ENCODE peak calls at places on chromosome 18, in eight cellular contexts. Q is CD8-positive, alpha-beta T cell; F is psoas muscle; I is Karpas-422; W is DND-41; E is CD4-positive, alpha-beta memory T cell; U is CD8-positive, alpha-beta memory T cell; G is breast epithelium. R is an unnamed sample.
A peak's percentile ranks its signal among the peaks of the same experiment; 100 is the strongest.

GRCh38 chr18:59921384-59921891 is 21.6 kb downstream of the PMAIP1 start:
- DNase-seq in Q (peak; percentile 60), F (no peak), I (no peak), W (peak; percentile 81), E (peak; percentile 67), U (peak; percentile 33), G (no peak), R (no peak)

GRCh38 chr18:35739778-35740177 is 158.2 kb downstream of the GALNT1 start:
- DNase-seq in Q (no peak), F (no peak), I (no peak), W (no peak), E (no peak), U (no peak), G (no peak), R (no peak)

GRCh38 chr18:59272221-59272888 is 899 bp downstream of the RAX start:
- DNase-seq in Q (no peak), F (no peak), I (no peak), W (no peak), E (no peak), U (no peak), G (no peak), R (no peak)

GRCh38 chr18:34999734-35000397 is 41.3 kb upstream of the MAPRE2 start:
- DNase-seq in Q (no peak), F (no peak), I (peak; percentile 73), W (no peak), E (no peak), U (no peak), G (no peak), R (no peak)

GRCh38 chr18:71223487-71223886 is 934.6 kb downstream of the SOCS6 start:
- DNase-seq in Q (no peak), F (no peak), I (no peak), W (no peak), E (no peak), U (no peak), G (no peak), R (no peak)

GRCh38 chr18:75489493-75490190 is 62.1 kb upstream of the SMIM21 start:
- DNase-seq in Q (no peak), F (no peak), I (no peak), W (no peak), E (no peak), U (no peak), G (no peak), R (no peak)

GRCh38 chr18:48656582-48656981 is 117.8 kb downstream of the CTIF start:
- DNase-seq in Q (no peak), F (no peak), I (no peak), W (no peak), E (no peak), U (no peak), G (no peak), R (no peak)

GRCh38 chr18:31321719-31322118 is 3.8 kb downstream of the DSG1 start:
- DNase-seq in Q (no peak), F (no peak), I (no peak), W (no peak), E (no peak), U (no peak), G (no peak), R (no peak)

GRCh38 chr18:23837591-23837990 is 148.3 kb downstream of the LAMA3 start:
- DNase-seq in Q (no peak), F (no peak), I (no peak), W (no peak), E (no peak), U (no peak), G (no peak), R (no peak)

GRCh38 chr18:77223653-77224052 is 26.0 kb upstream of the GALR1 start:
- DNase-seq in Q (no peak), F (no peak), I (no peak), W (no peak), E (no peak), U (no peak), G (no peak), R (no peak)

GRCh38 chr18:45974088-45974536 is 7.0 kb upstream of the EPG5 start:
- DNase-seq in Q (peak; percentile 62), F (no peak), I (peak; percentile 88), W (peak; percentile 61), E (peak; percentile 80), U (peak; percentile 57), G (peak; percentile 39), R (peak; percentile 43)

GRCh38 chr18:68428026-68428425 is 286.9 kb downstream of the TMX3 start:
- DNase-seq in Q (no peak), F (no peak), I (no peak), W (no peak), E (no peak), U (no peak), G (no peak), R (no peak)

GRCh38 chr18:13137041-13137938 is 81.3 kb upstream of the LDLRAD4 start:
- DNase-seq in Q (peak; percentile 53), F (peak; percentile 56), I (peak; percentile 77), W (peak; percentile 85), E (peak; percentile 47), U (peak; percentile 27), G (no peak), R (peak; percentile 6)

GRCh38 chr18:50232419-50232818 is 33.9 kb downstream of the CFAP53 start:
- DNase-seq in Q (no peak), F (no peak), I (no peak), W (no peak), E (no peak), U (no peak), G (no peak), R (no peak)

GRCh38 chr18:73691118-73691517 is 456.5 kb downstream of the FBXO15 start:
- DNase-seq in Q (no peak), F (no peak), I (no peak), W (no peak), E (no peak), U (no peak), G (no peak), R (no peak)

GRCh38 chr18:2147424-2147823 is 423.9 kb downstream of the METTL4 start:
- DNase-seq in Q (no peak), F (no peak), I (no peak), W (no peak), E (no peak), U (no peak), G (no peak), R (no peak)

GRCh38 chr18:31723998-31724711 is 36.5 kb downstream of the SLC25A52 start:
- DNase-seq in Q (no peak), F (peak; percentile 37), I (no peak), W (no peak), E (no peak), U (no peak), G (no peak), R (no peak)

GRCh38 chr18:10041180-10041579 is 127.4 kb downstream of the VAPA start:
- DNase-seq in Q (no peak), F (peak; percentile 65), I (no peak), W (no peak), E (no peak), U (no peak), G (no peak), R (no peak)

GRCh38 chr18:64331419-64331818 is 182.5 kb upstream of the LINC00305 start:
- DNase-seq in Q (no peak), F (no peak), I (no peak), W (no peak), E (no peak), U (no peak), G (no peak), R (no peak)

GRCh38 chr18:56511996-56512395 is 126.4 kb downstream of the TXNL1 start:
- DNase-seq in Q (no peak), F (no peak), I (no peak), W (no peak), E (no peak), U (no peak), G (no peak), R (no peak)

GRCh38 chr18:40407913-40408312 is 1547.1 kb upstream of the PIK3C3 start:
- DNase-seq in Q (no peak), F (no peak), I (no peak), W (no peak), E (no peak), U (no peak), G (no peak), R (no peak)

GRCh38 chr18:37491526-37491925 is 74.1 kb downstream of the CELF4 start:
- DNase-seq in Q (no peak), F (no peak), I (no peak), W (no peak), E (no peak), U (no peak), G (no peak), R (no peak)

GRCh38 chr18:75365230-75365629 is 62.3 kb downstream of the SMIM21 start:
- DNase-seq in Q (no peak), F (no peak), I (no peak), W (no peak), E (no peak), U (no peak), G (no peak), R (no peak)

GRCh38 chr18:44804033-44804432 is 123.3 kb downstream of the SETBP1 start:
- DNase-seq in Q (no peak), F (no peak), I (no peak), W (no peak), E (no peak), U (no peak), G (no peak), R (no peak)
- H3K4me3 ChIP-seq in Q (no peak overlapping the region), F (peak overlapping the region; percentile 54), I (no peak overlapping the region), W (no peak overlapping the region), E (no peak overlapping the region), U (no peak overlapping the region), G (no peak overlapping the region), R (no peak overlapping the region)

GRCh38 chr18:1056404-1056803 is 151.7 kb downstream of the ADCYAP1 start:
- DNase-seq in Q (no peak), F (no peak), I (no peak), W (no peak), E (no peak), U (no peak), G (no peak), R (no peak)
- H3K9me3 ChIP-seq in Q (no peaks in the 10 kb centered on the region), F (peaks cover 34% of the 10 kb centered on the region), I (peaks cover 13% of the 10 kb centered on the region), W (no peaks in the 10 kb centered on the region), E (no peaks in the 10 kb centered on the region), U (no peaks in the 10 kb centered on the region), G (peaks cover 7% of the 10 kb centered on the region), R (peaks cover 4% of the 10 kb centered on the region)

DNA sequence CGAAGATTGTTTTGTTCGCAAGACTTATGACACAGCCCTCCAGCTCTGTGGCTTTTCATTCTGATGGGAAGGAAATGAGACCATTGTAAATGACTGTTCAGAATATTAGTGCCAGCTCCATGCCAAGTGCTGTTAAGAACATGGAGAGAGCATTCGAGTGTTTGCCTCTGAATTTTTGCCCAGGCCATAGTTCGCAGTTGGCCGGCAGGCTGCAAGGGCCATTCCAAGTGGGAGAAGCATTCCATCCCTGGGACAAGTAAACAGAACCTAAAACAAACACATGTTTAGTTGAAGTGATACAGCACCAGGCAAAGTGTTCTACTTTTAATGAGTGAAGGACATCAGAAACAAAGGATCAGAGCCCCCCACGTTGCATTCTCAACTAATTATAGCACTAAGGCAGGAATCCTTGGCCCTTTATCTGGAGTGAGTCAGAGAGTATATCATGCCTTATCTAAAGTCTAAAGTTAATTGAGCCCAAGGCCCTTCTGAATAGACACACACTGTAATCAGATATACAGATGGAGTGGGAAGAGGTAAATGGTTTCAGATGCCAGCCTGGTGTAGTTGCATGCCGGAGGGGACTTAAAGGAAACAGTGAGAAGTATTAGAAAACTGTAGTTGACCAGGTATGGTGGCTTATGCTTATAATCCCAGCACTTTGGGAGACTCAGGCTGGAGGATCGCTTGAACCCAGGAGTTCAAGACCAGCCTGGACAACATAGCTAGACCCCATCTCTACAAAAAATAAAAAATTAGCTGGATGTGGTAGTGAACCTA is 53.3 kb downstream of the NEDD4L start:
- DNase-seq in Q (no peak), F (no peak), I (no peak), W (no peak), E (no peak), U (no peak), G (no peak), R (no peak)
- H3K4me1 ChIP-seq in Q (no peaks in the 10 kb centered on the region), F (no peaks in the 10 kb centered on the region), I (peaks cover 24% of the 10 kb centered on the region), W (no peaks in the 10 kb centered on the region), E (no peaks in the 10 kb centered on the region), U (no peaks in the 10 kb centered on the region), G (no peaks in the 10 kb centered on the region), R (no peaks in the 10 kb centered on the region)

GRCh38 chr18:3494569-3494968 is 44.6 kb downstream of the TGIF1 start:
- DNase-seq in Q (no peak), F (no peak), I (peak; percentile 90), W (no peak), E (no peak), U (no peak), G (no peak), R (no peak)
- H3K4me3 ChIP-seq in Q (no peak overlapping the region), F (no peak overlapping the region), I (peak overlapping the region; percentile 63), W (no peak overlapping the region), E (no peak overlapping the region), U (no peak overlapping the region), G (no peak overlapping the region), R (no peak overlapping the region)

R was measured in effector memory CD4-positive, alpha-beta T cell.